ENCODE peak calls at places on chromosomes 1 and 21, in four cellular contexts. B is effector memory CD4-positive, alpha-beta T cell; F is A549; D is heart right ventricle. R is an unnamed sample.

GRCh38 chr21:33058468-33059318 is 11.2 kb upstream of the OLIG1 start:
- DNase-seq in B (no peak), F (no peak), D (peak; percentile 62), R (no peak)

GRCh38 chr1:214441119-214441518 is 110.3 kb downstream of the PTPN14 start:
- DNase-seq in B (no peak), F (no peak), D (no peak), R (peak; percentile 18)

GRCh38 chr1:40315795-40316594 is 1.1 kb downstream of the COL9A2 start:
- DNase-seq in B (no peak), F (no peak), D (no peak), R (no peak)

GRCh38 chr1:246161626-246162025 is 345.5 kb downstream of the SMYD3 start:
- DNase-seq in B (no peak), F (no peak), D (no peak), R (no peak)

GRCh38 chr1:215891673-215892072 is 324.6 kb downstream of the KCTD3 start:
- DNase-seq in B (no peak), F (no peak), D (no peak), R (no peak)

GRCh38 chr1:62076286-62076685 is 118.4 kb upstream of the L1TD1 start:
- DNase-seq in B (no peak), F (peak; percentile 45), D (no peak), R (no peak)

GRCh38 chr1:206766251-206766856 is 4.2 kb upstream of the IL19 start:
- DNase-seq in B (peak; percentile 68), F (no peak), D (peak; percentile 11), R (peak; percentile 70)

GRCh38 chr21:37348664-37349063 is 17.9 kb upstream of the DYRK1A start:
- DNase-seq in B (no peak), F (peak; percentile 12), D (no peak), R (no peak)

GRCh38 chr1:121586369-121587229 is 401.8 kb downstream of the SRGAP2C start:
- DNase-seq in B (no peak), F (no peak), D (no peak), R (no peak)

GRCh38 chr1:202189919-202190715 is 3.5 kb upstream of the LGR6 start:
- DNase-seq in B (no peak), F (peak; percentile 57), D (no peak), R (no peak)

GRCh38 chr1:153771841-153772593 is 3.2 kb upstream of the SLC27A3 start:
- DNase-seq in B (no peak), F (peak; percentile 25), D (peak; percentile 55), R (no peak)

GRCh38 chr1:21863981-21864380 is 51.9 kb downstream of the LDLRAD2 start:
- DNase-seq in B (no peak), F (no peak), D (no peak), R (no peak)

GRCh38 chr1:100722211-100722610 is 2.7 kb downstream of the VCAM1 start:
- DNase-seq in B (no peak), F (no peak), D (no peak), R (no peak)

GRCh38 chr1:160722726-160723125 is 11.1 kb upstream of the CD48 start:
- DNase-seq in B (no peak), F (no peak), D (no peak), R (no peak)

GRCh38 chr21:28337319-28337718 is 655.4 kb downstream of the LTN1 start:
- DNase-seq in B (no peak), F (peak; percentile 11), D (no peak), R (no peak)

GRCh38 chr21:31366825-31367224 is 22.8 kb upstream of the TIAM1 start:
- DNase-seq in B (no peak), F (peak; percentile 4), D (no peak), R (no peak)

GRCh38 chr21:45575304-45575992 is 33.2 kb upstream of the SLC19A1 start:
- DNase-seq in B (no peak), F (no peak), D (no peak), R (no peak)

GRCh38 chr21:42007541-42007940 is 2.6 kb downstream of the ZBTB21 start:
- DNase-seq in B (no peak), F (no peak), D (no peak), R (no peak)
- H3K27ac ChIP-seq in B (no peak overlapping the region), F (no peak overlapping the region), D (no peak overlapping the region), R (no peak overlapping the region)

GRCh38 chr1:228190778-228191177 is 17.1 kb upstream of the OBSCN start:
- DNase-seq in B (no peak), F (no peak), D (no peak), R (no peak)
- H3K4me3 ChIP-seq in B (no peak overlapping the region), F (no peak overlapping the region), D (no peak overlapping the region), R (no peak overlapping the region)

DNA sequence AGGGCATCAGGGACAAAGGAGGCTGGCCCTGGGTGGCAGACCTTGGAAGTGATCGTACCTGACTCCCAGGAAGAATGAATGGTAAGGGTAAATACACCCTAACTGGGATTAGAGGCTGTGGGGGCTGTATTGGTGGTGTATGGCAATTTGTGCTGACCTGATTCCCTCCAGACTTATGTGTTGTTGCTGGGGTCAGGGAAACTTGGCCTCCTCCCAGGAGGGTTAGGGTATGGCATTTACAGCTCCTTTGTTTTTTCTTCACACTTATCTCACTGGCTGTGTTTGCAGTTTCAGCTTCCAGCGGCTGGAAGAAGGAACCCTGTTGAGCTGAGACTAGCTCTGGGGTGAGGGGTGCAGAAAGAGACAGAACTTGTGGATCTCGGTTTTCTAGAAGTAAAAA is 8.2 kb downstream of the VANGL1 start:
- DNase-seq in B (no peak), F (no peak), D (no peak), R (no peak)
- H3K4me1 ChIP-seq in B (no peaks in the 10 kb centered on the region), F (peaks cover 16% of the 10 kb centered on the region), D (peaks cover 62% of the 10 kb centered on the region), R (peaks cover 6% of the 10 kb centered on the region)

GRCh38 chr1:24236170-24237045 is 49.3 kb upstream of the IFNLR1 start:
- DNase-seq in B (no peak), F (peak; percentile 27), D (no peak), R (no peak)
- H3K27ac ChIP-seq in B (no peak overlapping the region), F (peak overlapping the region; percentile 25), D (no peak overlapping the region), R (no peak overlapping the region)